ENCODE peak calls at places on chromosomes 5 and 9, in four cellular contexts. F, C, B and K are unnamed samples.
A peak's percentile ranks its signal among the peaks of the same experiment; 100 is the strongest.

GRCh38 chr9:69155341-69156030 is 18.6 kb upstream of the TJP2 start:
- DNase-seq in C (no peak), F (no peak), B (peak; percentile 56), K (peak; percentile 92)

GRCh38 chr5:177336112-177336511 is 15.4 kb downstream of the LMAN2 start:
- DNase-seq in F (no peak), C (no peak), B (peak; percentile 54), K (peak; percentile 37)

GRCh38 chr9:111851536-111851935 is 45.1 kb upstream of the UGCG start:
- DNase-seq in B (peak; percentile 33), C (peak; percentile 19), F (no peak), K (no peak)

GRCh38 chr9:107954303-107954702 is 464.7 kb upstream of the KLF4 start:
- DNase-seq in F (no peak), C (no peak), B (no peak), K (no peak)

GRCh38 chr5:121668635-121669034 is 183.0 kb upstream of the FTMT start:
- DNase-seq in C (no peak), B (no peak), F (no peak), K (peak; percentile 42)

GRCh38 chr5:107671742-107672211 is 1.0 kb upstream of the EFNA5 start:
- DNase-seq in F (peak; percentile 78), C (peak; percentile 52), B (peak; percentile 58), K (peak; percentile 93)

GRCh38 chr5:176944276-176944675 is 45.1 kb upstream of the HK3 start:
- DNase-seq in B (no peak), C (no peak), F (no peak), K (peak; percentile 3)

GRCh38 chr5:54533541-54534179 is 16.1 kb downstream of the SNX18 start:
- DNase-seq in C (no peak), F (no peak), B (no peak), K (peak; percentile 78)

GRCh38 chr5:111929261-111929660 is 172.3 kb upstream of the NREP start:
- DNase-seq in C (no peak), F (no peak), B (no peak), K (no peak)

GRCh38 chr5:113474100-113474700 is 14.1 kb downstream of the MCC start:
- DNase-seq in C (no peak), F (no peak), B (no peak), K (peak; percentile 57)

GRCh38 chr5:94360382-94360781 is 258.0 kb downstream of the KIAA0825 start:
- DNase-seq in F (no peak), B (no peak), C (no peak), K (no peak)

GRCh38 chr5:149646564-149646963 is 65.3 kb downstream of the ARHGEF37 start:
- DNase-seq in F (no peak), C (peak; percentile 21), B (no peak), K (no peak)

GRCh38 chr5:82413302-82414042 is 135.3 kb upstream of the RPS23 start:
- DNase-seq in B (no peak), F (no peak), C (peak; percentile 83), K (no peak)

GRCh38 chr5:171336486-171337206 is 27.6 kb downstream of the TLX3 start:
- DNase-seq in C (peak; percentile 64), F (no peak), B (no peak), K (peak; percentile 59)

GRCh38 chr9:93464395-93464794 is 11.0 kb upstream of the FAM120AOS start:
- DNase-seq in B (no peak), C (no peak), F (no peak), K (no peak)

GRCh38 chr5:178468196-178468685 is 122.0 kb downstream of the COL23A1 start:
- DNase-seq in F (no peak), B (no peak), C (no peak), K (no peak)

GRCh38 chr5:81898403-81898802 is 73.4 kb upstream of the ATG10 start:
- DNase-seq in C (no peak), B (no peak), F (no peak), K (no peak)

GRCh38 chr5:109016300-109016699 is 268.6 kb downstream of the FER start:
- DNase-seq in C (peak; percentile 37), B (no peak), F (no peak), K (no peak)

GRCh38 chr9:19231126-19232035 is 888 bp downstream of the DENND4C start:
- DNase-seq in C (peak; percentile 17), F (peak; percentile 9), B (no peak), K (peak; percentile 56)

GRCh38 chr5:28707706-28708105 is 1669.3 kb upstream of the CDH9 start:
- DNase-seq in C (no peak), B (no peak), F (no peak), K (no peak)

GRCh38 chr9:32344551-32345182 is 39.8 kb upstream of the ACO1 start:
- DNase-seq in F (no peak), B (peak; percentile 87), C (peak; percentile 11), K (peak; percentile 94)

GRCh38 chr9:95605826-95606555 is 89.2 kb upstream of the PTCH1 start:
- DNase-seq in B (no peak), F (peak; percentile 84), C (no peak), K (peak; percentile 79)

GRCh38 chr9:133726401-133727276 is 11.5 kb downstream of the SARDH start:
- DNase-seq in F (no peak), B (peak; percentile 68), C (peak; percentile 50), K (peak; percentile 65)

DNA sequence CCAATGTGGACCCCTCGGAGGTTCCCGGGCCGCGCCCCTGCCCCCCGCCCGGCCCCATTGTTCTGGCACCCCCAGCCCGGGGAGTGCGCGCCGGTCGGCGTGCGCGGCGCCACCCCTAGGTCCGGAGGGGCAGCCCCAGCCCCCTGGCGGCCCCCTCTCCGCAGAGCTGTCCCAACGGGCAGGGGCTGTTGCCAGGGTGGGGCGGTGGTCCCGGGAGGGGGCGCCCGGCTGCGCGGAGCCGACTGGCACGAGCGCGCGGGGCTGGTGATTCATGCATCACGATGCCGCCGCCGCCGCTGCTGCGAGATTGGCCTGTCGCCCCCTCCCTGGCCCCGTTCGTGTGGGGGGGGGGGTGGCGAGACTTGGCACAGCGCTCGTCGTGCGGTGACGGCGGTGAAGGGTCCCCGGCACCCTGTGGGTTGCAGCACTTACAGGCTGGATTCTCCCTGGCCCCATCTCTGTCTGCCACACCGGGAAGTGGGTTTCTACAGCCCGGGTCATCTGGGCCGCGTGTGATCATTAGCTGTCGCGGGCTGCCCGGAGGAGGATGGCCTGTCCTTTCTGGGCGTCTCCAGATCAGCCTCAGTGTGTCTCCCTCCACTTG is 756 bp downstream of the NCS1 start:
- DNase-seq in B (no peak), F (no peak), C (no peak), K (peak; percentile 42)
- H2BK15ac ChIP-seq in B (no peak overlapping the region), F (peak overlapping the region; percentile 32), C (no peak overlapping the region), K (no peak overlapping the region)

DNA sequence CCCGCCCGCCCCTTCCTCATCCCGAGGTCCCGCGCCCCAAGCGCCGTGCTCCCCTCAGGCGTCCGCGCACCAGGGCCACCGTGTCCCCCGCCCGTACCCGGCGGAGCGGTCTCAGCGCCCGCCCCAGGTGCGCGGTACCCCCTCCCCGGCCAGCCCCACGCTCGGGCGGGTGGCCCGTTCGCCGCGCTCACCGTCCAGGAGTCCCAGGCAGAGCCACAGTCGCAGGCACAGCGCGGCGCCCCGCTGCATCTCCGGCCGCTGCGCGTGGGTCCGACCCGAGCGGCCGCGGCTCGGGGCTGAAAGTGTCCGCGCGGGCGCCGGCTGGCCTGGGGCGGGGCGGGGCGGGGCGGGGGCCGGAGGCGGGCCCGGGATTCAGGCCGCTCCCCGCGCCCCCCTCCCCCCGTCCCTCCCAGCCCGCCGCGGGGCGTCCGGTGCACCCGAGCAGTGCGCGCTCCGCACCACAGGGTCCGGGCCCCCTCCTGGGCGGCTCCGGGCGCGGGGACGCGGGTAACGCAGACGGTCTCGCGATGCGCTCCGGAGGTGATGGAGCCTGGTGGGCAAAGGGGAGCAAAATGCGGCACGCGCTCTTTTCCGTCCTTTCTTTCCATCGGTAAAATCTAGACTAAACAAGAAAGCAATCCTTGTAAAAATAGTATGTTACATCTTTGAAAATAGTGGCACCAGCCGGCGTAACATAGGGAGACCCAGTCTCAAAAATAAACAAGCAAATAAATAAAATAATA is at the start of gene FLT4:
- DNase-seq in F (no peak), C (no peak), B (no peak), K (no peak)
- H4K8ac ChIP-seq in F (no peak within 1 kb of the TSS), C (no peak within 1 kb of the TSS), B (no peak within 1 kb of the TSS), K (no peak within 1 kb of the TSS)

DNA sequence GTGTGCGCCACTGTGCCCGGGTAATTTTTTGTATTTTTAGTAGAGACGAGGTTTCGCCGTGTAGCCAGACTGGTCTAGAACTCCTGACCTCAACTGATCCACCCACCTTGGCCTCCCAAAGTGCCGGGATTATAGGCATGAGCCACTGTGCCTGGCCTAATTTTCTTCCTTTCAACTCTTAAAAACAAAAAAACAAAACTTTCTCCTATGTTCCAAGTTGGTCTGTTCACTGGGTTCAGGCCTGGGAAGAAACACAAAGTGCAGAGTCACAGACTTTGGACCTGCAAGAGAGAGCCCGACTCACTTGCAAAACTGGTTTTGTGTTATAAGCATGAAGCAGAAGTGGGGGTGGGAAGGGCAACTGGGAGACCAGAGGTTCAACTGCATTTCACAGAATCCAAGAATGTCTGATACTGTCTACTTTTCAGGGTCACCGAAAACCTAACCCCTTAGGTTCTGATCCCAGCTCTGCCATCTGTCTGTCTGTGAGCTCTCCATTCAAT is 5.2 kb upstream of the HDHD3 start:
- DNase-seq in F (no peak), C (no peak), B (no peak), K (no peak)
- H2BK120ac ChIP-seq in F (no peak overlapping the region), C (no peak overlapping the region), B (no peak overlapping the region), K (no peak overlapping the region)

DNA sequence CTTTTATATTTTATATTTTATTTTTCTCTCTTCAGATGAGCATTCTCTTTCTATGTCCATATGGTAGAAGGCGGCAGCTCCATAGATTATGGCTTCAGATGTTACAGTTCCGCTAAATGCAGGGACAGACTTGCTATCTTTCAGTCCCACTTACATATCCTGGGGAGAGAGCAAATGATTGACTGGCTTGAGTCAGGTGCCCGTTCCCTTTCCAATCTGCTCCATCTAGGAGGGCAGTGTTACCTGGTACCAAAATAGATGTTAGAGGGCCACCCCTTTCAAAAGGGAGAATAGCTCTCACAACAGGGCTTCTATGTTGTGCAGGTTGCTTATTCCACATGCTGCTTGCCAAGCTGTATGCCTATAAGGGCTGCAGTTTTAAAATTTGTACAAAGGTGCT is 45.3 kb downstream of the ERBIN start:
- DNase-seq in C (no peak), F (no peak), B (no peak), K (no peak)
- H2BK15ac ChIP-seq in C (no peak overlapping the region), F (no peak overlapping the region), B (peak overlapping the region; percentile 31), K (no peak overlapping the region)

GRCh38 chr9:132008871-132009812 is 70.5 kb downstream of the MED27 start:
- DNase-seq in F (no peak), C (no peak), B (no peak), K (no peak)
- H4K8ac ChIP-seq in F (no peak overlapping the region), C (peak overlapping the region; percentile 7), B (no peak overlapping the region), K (no peak overlapping the region)

GRCh38 chr9:92165472-92165871 is 50.3 kb upstream of the SPTLC1 start:
- DNase-seq in B (no peak), C (no peak), F (no peak), K (no peak)

GRCh38 chr9:92164975-92165374 is 49.8 kb upstream of the SPTLC1 start:
- DNase-seq in B (no peak), C (no peak), F (no peak), K (no peak)

GRCh38 chr9:92164490-92164889 is 49.3 kb upstream of the SPTLC1 start:
- DNase-seq in F (no peak), B (no peak), C (peak; percentile 30), K (no peak)

GRCh38 chr9:92160786-92161185 is 45.6 kb upstream of the SPTLC1 start:
- DNase-seq in B (peak; percentile 22), F (no peak), C (no peak), K (peak; percentile 27)

GRCh38 chr9:92163276-92163675 is 48.1 kb upstream of the SPTLC1 start:
- DNase-seq in F (no peak), B (peak; percentile 11), C (no peak), K (no peak)
- H2BK120ac ChIP-seq in F (no peak overlapping the region), B (no peak overlapping the region), C (peak overlapping the region; percentile 25), K (no peak overlapping the region)